ENCODE peak calls at places on chromosomes 16 and 17, in seven cellular contexts. K is IMR-90, F is stomach, I is esophagus squamous epithelium, Q is uterus, O is sigmoid colon, G is body of pancreas. Y is an unnamed sample. For H3K4me1, the result is how much of the 10 kb centered on the place peaks cover.

GRCh38 chr16:25264599-25264998 is 7.0 kb upstream of the ZKSCAN2 start:
- DNase-seq in K (no peak), F (no peak), I (no peak), Q (no peak), O (no peak), G (no peak), Y (no peak)

GRCh38 chr17:70076189-70076588 is 1.2 kb downstream of the KCNJ16 start:
- DNase-seq in K (peak), F (no peak), I (no peak), Q (no peak), O (no peak), G (no peak), Y (no peak)

GRCh38 chr17:17613708-17614114 is 22.2 kb upstream of the PEMT start:
- DNase-seq in K (peak), F (peak), I (no peak), Q (peak), O (no peak), G (peak), Y (peak)

GRCh38 chr17:72336026-72336803 is 215.4 kb downstream of the SOX9 start:
- DNase-seq in K (no peak), F (no peak), I (no peak), Q (no peak), O (no peak), G (no peak), Y (no peak)

GRCh38 chr17:77772461-77772897 is 186.0 kb upstream of the TNRC6C start:
- DNase-seq in K (peak), F (peak), I (no peak), Q (no peak), O (no peak), G (peak), Y (peak)

GRCh38 chr16:58502217-58502921 is 2.4 kb downstream of the NDRG4 start:
- DNase-seq in K (no peak), F (no peak), I (no peak), Q (no peak), O (no peak), G (no peak), Y (no peak)

GRCh38 chr16:87645802-87646201 is 43.5 kb downstream of the JPH3 start:
- DNase-seq in K (no peak), F (no peak), I (no peak), Q (no peak), O (no peak), G (no peak), Y (no peak)

GRCh38 chr17:364308-364707 is 11.7 kb upstream of the RPH3AL start:
- DNase-seq in K (no peak), F (no peak), I (no peak), Q (no peak), O (no peak), G (no peak), Y (peak)

GRCh38 chr16:17887963-17888362 is 417.2 kb upstream of the XYLT1 start:
- DNase-seq in K (no peak), F (no peak), I (no peak), Q (no peak), O (no peak), G (no peak), Y (no peak)

GRCh38 chr17:33560165-33560564 is 267.1 kb upstream of the ASIC2 start:
- DNase-seq in K (peak), F (no peak), I (no peak), Q (no peak), O (no peak), G (no peak), Y (no peak)

GRCh38 chr16:5001571-5001970 is 32.2 kb downstream of the NAGPA start:
- DNase-seq in K (no peak), F (no peak), I (no peak), Q (no peak), O (no peak), G (no peak), Y (no peak)

GRCh38 chr17:39196191-39196819 is 1.2 kb downstream of the CACNB1 start:
- DNase-seq in K (no peak), F (no peak), I (no peak), Q (no peak), O (no peak), G (no peak), Y (no peak)

GRCh38 chr17:4482338-4483011 is 16.2 kb upstream of the SPNS2 start:
- DNase-seq in K (no peak), F (peak), I (no peak), Q (no peak), O (no peak), G (no peak), Y (no peak)

GRCh38 chr16:73176577-73177013 is 128.7 kb upstream of the ZFHX3 start:
- DNase-seq in K (peak), F (no peak), I (no peak), Q (no peak), O (no peak), G (no peak), Y (no peak)

GRCh38 chr17:10532026-10532425 is 13.7 kb upstream of the MYH1 start:
- DNase-seq in K (no peak), F (no peak), I (no peak), Q (no peak), O (no peak), G (no peak), Y (no peak)

GRCh38 chr17:5364696-5365095 is 54.8 kb downstream of the NUP88 start:
- DNase-seq in K (no peak), F (no peak), I (no peak), Q (no peak), O (no peak), G (no peak), Y (no peak)

GRCh38 chr16:81900456-81900855 is 110.8 kb downstream of the SDR42E1 start:
- DNase-seq in K (no peak), F (no peak), I (no peak), Q (no peak), O (peak), G (no peak), Y (no peak)

GRCh38 chr17:7834554-7834890 is 505 bp downstream of the KDM6B start:
- DNase-seq in K (no peak), F (peak), I (no peak), Q (peak), O (peak), G (peak), Y (peak)

GRCh38 chr16:1706386-1707192 is 594 bp downstream of the MAPK8IP3 start:
- DNase-seq in K (peak), F (no peak), I (no peak), Q (no peak), O (no peak), G (no peak), Y (no peak)

GRCh38 chr16:23974223-23974622 is 138.4 kb downstream of the PRKCB start:
- DNase-seq in K (no peak), F (no peak), I (no peak), Q (no peak), O (no peak), G (no peak), Y (no peak)

GRCh38 chr17:72506773-72507172 is 386.0 kb downstream of the SOX9 start:
- DNase-seq in K (no peak), F (no peak), I (no peak), Q (no peak), O (no peak), G (no peak), Y (no peak)

GRCh38 chr17:66517336-66518009 is 215.1 kb downstream of the PRKCA start:
- DNase-seq in K (no peak), F (no peak), I (no peak), Q (no peak), O (no peak), G (no peak), Y (no peak)

GRCh38 chr16:50505714-50506542 is 42.3 kb upstream of the NKD1 start:
- DNase-seq in K (no peak), F (no peak), I (no peak), Q (no peak), O (no peak), G (no peak), Y (no peak)

DNA sequence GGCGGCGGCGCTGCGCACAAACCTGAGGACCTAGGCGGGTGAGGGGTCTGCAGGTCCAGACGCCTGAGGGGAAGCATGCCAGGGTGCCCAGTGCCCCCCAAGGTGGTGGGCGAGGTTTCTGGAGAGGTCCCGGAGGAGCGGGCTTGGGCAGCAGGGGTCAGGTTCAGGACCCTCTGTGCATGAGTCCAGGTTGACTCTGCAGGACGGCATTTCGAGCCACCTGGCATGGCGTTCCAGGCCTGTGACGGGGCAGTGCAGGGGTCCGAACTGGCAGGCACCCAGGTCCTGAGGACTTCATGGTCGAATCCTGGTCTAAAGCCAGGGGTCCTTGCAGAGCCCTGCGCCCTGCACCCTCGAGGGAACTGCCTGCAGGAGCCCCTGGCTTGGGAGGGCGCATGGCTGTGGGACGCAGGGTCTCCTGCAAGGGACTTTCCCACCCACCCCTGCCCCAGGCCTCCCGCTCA is 3.5 kb downstream of the SLC16A3 start:
- DNase-seq in K (no peak), F (no peak), I (no peak), Q (peak), O (peak), G (no peak), Y (no peak)
- H3K4me1 ChIP-seq in K (under half), F (half or more), I (half or more), Q (under half), O (half or more), G (under half), Y (under half)

GRCh38 chr17:28482551-28483199 is 9.2 kb downstream of the SLC13A2 start:
- DNase-seq in K (no peak), F (peak), I (no peak), Q (no peak), O (no peak), G (no peak), Y (no peak)
- TF ChIP-seq POLR2A in K (no peak), F (no peak), I (no peak), Q (no peak), O (no peak), G (no peak), Y (no peak)

GRCh38 chr16:3400779-3401688 is at the start of the genes ZNF174 and ZSCAN32:
- DNase-seq in K (peak), F (peak), I (peak), Q (peak), O (peak), G (peak), Y (peak)
- TF ChIP-seq CTCF in K (no peak), F (no peak), I (no peak), Q (no peak), O (no peak), G (no peak), Y (peak)

DNA sequence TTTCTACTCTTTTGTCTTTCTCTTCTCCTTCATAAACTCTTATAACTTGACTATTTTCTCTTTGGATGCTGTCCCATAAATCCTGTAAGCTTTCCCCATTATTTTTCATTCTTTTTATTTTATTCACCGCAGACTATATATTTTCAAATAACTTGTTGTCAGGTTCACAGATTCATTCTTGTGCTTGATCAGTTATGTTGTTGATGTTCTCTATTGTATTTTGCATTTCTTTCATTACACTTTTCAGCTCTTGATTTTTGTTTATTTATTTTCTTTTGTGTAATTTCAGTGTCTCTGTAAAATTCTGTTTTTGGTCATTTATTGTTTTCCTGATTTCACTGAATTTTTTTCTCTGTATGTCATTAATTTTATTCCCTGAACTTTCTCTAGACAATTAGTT is 49.2 kb downstream of the EFCAB13 start:
- DNase-seq in K (no peak), F (no peak), I (no peak), Q (no peak), O (no peak), G (no peak), Y (no peak)
- H3K4me1 ChIP-seq in K (under half), F (under half), I (under half), Q (under half), O (under half), G (under half), Y (under half)

Y was measured in right lobe of liver.